ENCODE peak calls at places on chromosomes 16 and 17, in four cellular contexts. A is brain microvascular endothelial cell, J is mesothelial cell of epicardium, C is uterus. K is an unnamed sample.

GRCh38 chr16:10228779-10229178 is 46.6 kb upstream of the GRIN2A start:
- DNase-seq in A (no peak), J (no peak), C (no peak), K (no peak)

GRCh38 chr17:47423406-47424295 is 99.9 kb downstream of the EFCAB13 start:
- DNase-seq in A (no peak), J (peak), C (no peak), K (no peak)

GRCh38 chr17:36755586-36755985 is 154.2 kb downstream of the MRM1 start:
- DNase-seq in A (no peak), J (no peak), C (no peak), K (no peak)

GRCh38 chr17:58322581-58323419 is 5.8 kb downstream of the TSPOAP1 start:
- DNase-seq in A (no peak), J (no peak), C (no peak), K (no peak)

GRCh38 chr17:74732042-74732846 is 4.8 kb upstream of the RAB37 start:
- DNase-seq in A (no peak), J (no peak), C (no peak), K (no peak)

GRCh38 chr17:48127371-48128051 is 19.9 kb downstream of the SNX11 start:
- DNase-seq in A (no peak), J (no peak), C (no peak), K (no peak)

GRCh38 chr17:28968269-28968913 is 17.1 kb upstream of the PHF12 start:
- DNase-seq in A (no peak), J (peak), C (no peak), K (no peak)

GRCh38 chr17:36468903-36469635 is 17.4 kb upstream of the ZNHIT3 start:
- DNase-seq in A (no peak), J (no peak), C (no peak), K (no peak)

GRCh38 chr17:68381076-68381900 is 76.0 kb downstream of the WIPI1 start:
- DNase-seq in A (peak), J (no peak), C (peak), K (no peak)

GRCh38 chr16:80150978-80151705 is 389.7 kb upstream of the DYNLRB2 start:
- DNase-seq in A (no peak), J (no peak), C (no peak), K (no peak)

GRCh38 chr16:11844499-11844898 is 6.8 kb downstream of the RSL1D1 start:
- DNase-seq in A (no peak), J (no peak), C (no peak), K (no peak)

GRCh38 chr16:89315791-89316581 is 98.5 kb downstream of the ZNF778 start:
- DNase-seq in A (peak), J (no peak), C (peak), K (no peak)

GRCh38 chr16:4690946-4691665 is 2.3 kb upstream of the NUDT16L1 start:
- DNase-seq in A (no peak), J (no peak), C (no peak), K (no peak)

GRCh38 chr17:8701221-8701620 is 43.4 kb downstream of the CCDC42 start:
- DNase-seq in A (no peak), J (no peak), C (no peak), K (no peak)

GRCh38 chr17:39144414-39144813 is 7.0 kb downstream of the PLXDC1 start:
- DNase-seq in A (no peak), J (peak), C (peak), K (no peak)

GRCh38 chr17:81018044-81018802 is 16.7 kb upstream of the BAIAP2 start:
- DNase-seq in A (no peak), J (no peak), C (peak), K (no peak)

GRCh38 chr16:55328611-55329569 is 4.9 kb downstream of the IRX6 start:
- DNase-seq in A (no peak), J (no peak), C (no peak), K (no peak)

GRCh38 chr16:66551362-66551761 is 1.0 kb upstream of the CKLF start:
- DNase-seq in A (no peak), J (no peak), C (no peak), K (no peak)
- TF ChIP-seq CTCF in A (peak), J (no peak), C (no peak), K (no peak)

GRCh38 chr16:46620265-46621005 is 744 bp downstream of the SHCBP1 start:
- DNase-seq in A (peak), J (no peak), C (no peak), K (no peak)
- TF ChIP-seq CTCF in A (no peak), J (no peak), C (no peak), K (no peak)

GRCh38 chr17:1783834-1784611 is 22.2 kb downstream of the SERPINF1 start:
- DNase-seq in A (peak), J (no peak), C (peak), K (no peak)
- TF ChIP-seq CTCF in A (peak), J (peak), C (peak), K (peak)

GRCh38 chr16:23491490-23492391 is 18.6 kb downstream of the GGA2 start:
- DNase-seq in A (peak), J (no peak), C (no peak), K (no peak)
- TF ChIP-seq CTCF in A (no peak), J (no peak), C (no peak), K (no peak)

GRCh38 chr16:22031483-22032083 is 23.7 kb downstream of the MOSMO start:
- DNase-seq in A (no peak), J (no peak), C (no peak), K (no peak)

GRCh38 chr16:22029632-22030031 is 21.7 kb downstream of the MOSMO start:
- DNase-seq in A (no peak), J (no peak), C (no peak), K (no peak)

GRCh38 chr16:22027633-22028032 is 19.7 kb downstream of the MOSMO start:
- DNase-seq in A (no peak), J (no peak), C (no peak), K (no peak)

GRCh38 chr16:22034503-22034902 is 26.6 kb downstream of the MOSMO start:
- DNase-seq in A (no peak), J (no peak), C (no peak), K (no peak)

DNA sequence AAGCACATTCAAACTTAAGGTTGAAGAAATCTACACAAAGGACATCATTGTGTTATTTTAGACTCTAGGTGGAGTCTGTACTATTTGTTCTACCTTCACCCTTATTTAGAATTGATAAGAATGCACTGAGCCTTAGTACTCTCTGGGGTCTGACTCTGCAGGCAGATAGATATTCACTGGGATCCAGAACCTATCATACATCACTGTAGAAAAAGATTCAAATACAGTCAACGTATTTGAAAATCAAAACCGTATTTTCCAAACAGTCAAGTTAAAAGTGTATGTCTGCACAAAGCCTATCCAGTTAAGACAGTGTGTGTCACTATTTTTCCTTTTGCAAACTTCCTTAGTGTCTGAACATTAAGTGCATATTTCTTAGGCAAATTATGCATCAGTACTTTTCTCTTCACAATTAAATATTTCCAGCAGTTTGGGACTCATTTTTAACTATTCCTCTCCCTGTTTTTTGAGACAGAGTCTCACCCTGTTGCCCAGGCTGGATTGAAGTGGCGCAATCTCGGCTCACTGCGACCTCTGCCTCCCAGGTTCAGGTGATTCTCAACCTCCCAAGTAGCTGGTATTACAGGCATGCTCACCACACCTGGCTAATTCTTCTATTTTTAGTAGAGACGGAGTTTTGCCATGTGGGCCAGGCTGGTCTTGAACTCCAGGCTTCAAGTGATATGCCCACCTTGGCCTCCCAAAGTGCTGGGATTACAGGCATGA is 22.3 kb downstream of the MOSMO start:
- DNase-seq in A (no peak), J (no peak), C (no peak), K (no peak)
- TF ChIP-seq CTCF in A (no peak), J (no peak), C (no peak), K (no peak)

DNA sequence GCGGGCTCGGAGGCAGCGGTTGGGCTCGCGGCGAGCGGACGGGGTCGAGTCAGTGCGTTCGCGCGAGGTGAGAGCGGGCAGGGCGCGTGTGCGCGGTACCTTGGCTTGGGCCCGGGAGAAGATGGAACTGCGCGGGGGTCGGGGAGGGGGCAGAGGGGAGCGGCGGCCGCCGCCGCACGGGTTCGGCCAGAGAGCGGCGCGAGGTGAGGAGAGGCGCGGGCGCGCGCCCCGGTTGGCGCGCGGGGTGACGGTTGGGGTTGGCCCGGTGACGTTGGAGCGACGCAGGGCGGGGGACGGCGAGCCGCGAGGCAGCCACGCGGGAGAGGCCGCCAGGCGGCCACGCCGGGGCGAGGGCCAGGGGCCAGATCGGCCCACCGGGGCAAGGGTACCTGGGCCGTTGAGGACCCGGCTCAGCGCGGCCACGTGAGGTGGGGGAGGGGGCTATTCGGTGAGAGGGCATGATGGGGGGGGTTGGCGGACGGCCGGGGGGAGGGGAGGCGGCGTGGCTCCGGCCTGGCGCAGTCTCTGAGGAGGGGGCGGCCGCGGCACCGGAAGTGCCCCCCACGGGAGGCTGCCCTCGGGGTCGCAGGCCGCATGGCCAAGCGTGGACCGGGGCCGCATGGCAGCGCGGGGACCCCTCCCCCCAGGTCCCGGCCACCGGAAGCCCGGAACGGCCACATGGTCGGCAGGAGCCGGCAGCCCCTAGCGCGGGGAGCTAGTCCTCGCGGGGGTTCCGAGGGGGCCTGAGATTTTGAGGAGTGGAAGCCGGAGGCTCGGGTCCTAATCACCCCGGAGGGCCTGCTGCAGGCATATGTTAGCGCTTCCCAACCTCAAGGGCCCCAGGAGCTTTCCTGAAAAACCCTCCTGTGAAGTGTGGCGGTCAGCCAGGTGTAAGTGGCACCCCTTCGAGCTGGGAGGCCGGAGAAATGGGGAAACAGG is 527 bp downstream of the EIF5A start:
- DNase-seq in A (no peak), J (no peak), C (peak), K (no peak)
- TF ChIP-seq CTCF in A (no peak), J (no peak), C (no peak), K (no peak)

GRCh38 chr17:77601054-77601979 is 357.2 kb upstream of the TNRC6C start:
- DNase-seq in A (no peak), J (no peak), C (peak), K (peak)
- TF ChIP-seq CTCF in A (no peak), J (no peak), C (no peak), K (no peak)

K was measured in D721Med.